ENCODE peak calls at places on chromosomes 11 and 22, in seven cellular contexts. One of them, this sample, is unnamed.

GRCh38 chr11:93668171-93668570 is 6.7 kb downstream of the CEP295 start:
- DNase-seq in pancreas: no peak
- DNase-seq in AG04450: no peak
- DNase-seq in GM12878: no peak
- DNase-seq in astrocyte of the spinal cord: peak
- DNase-seq in Panc1: no peak
- DNase-seq in HCT116: no peak
- DNase-seq in this sample: peak

GRCh38 chr11:116335078-116335477 is 437.7 kb downstream of the BUD13 start:
- DNase-seq in HCT116: no peak
- DNase-seq in AG04450: no peak
- DNase-seq in GM12878: no peak
- DNase-seq in pancreas: no peak
- DNase-seq in astrocyte of the spinal cord: no peak
- DNase-seq in Panc1: no peak
- DNase-seq in this sample: no peak

GRCh38 chr11:131626761-131627160 is 256.3 kb downstream of the NTM start:
- DNase-seq in pancreas: no peak
- DNase-seq in GM12878: no peak
- DNase-seq in astrocyte of the spinal cord: no peak
- DNase-seq in Panc1: no peak
- DNase-seq in AG04450: no peak
- DNase-seq in HCT116: no peak
- DNase-seq in this sample: no peak

GRCh38 chr22:27462190-27462589 is 339.4 kb downstream of the MN1 start:
- DNase-seq in pancreas: no peak
- DNase-seq in astrocyte of the spinal cord: peak
- DNase-seq in Panc1: no peak
- DNase-seq in AG04450: no peak
- DNase-seq in HCT116: no peak
- DNase-seq in GM12878: no peak
- DNase-seq in this sample: no peak

GRCh38 chr11:790721-791564 is 1.1 kb upstream of the CEND1 start:
- DNase-seq in Panc1: no peak
- DNase-seq in astrocyte of the spinal cord: peak
- DNase-seq in pancreas: no peak
- DNase-seq in GM12878: no peak
- DNase-seq in HCT116: no peak
- DNase-seq in AG04450: no peak
- DNase-seq in this sample: no peak

GRCh38 chr11:68296344-68297051 is 15.9 kb upstream of the LRP5 start:
- DNase-seq in HCT116: no peak
- DNase-seq in GM12878: no peak
- DNase-seq in Panc1: no peak
- DNase-seq in astrocyte of the spinal cord: no peak
- DNase-seq in pancreas: no peak
- DNase-seq in AG04450: no peak
- DNase-seq in this sample: no peak

GRCh38 chr11:115644846-115645245 is 140.6 kb upstream of the CADM1 start:
- DNase-seq in AG04450: peak
- DNase-seq in Panc1: no peak
- DNase-seq in HCT116: no peak
- DNase-seq in pancreas: no peak
- DNase-seq in astrocyte of the spinal cord: peak
- DNase-seq in GM12878: no peak
- DNase-seq in this sample: no peak

GRCh38 chr11:6962141-6962540 is 35.9 kb downstream of the ZNF215 start:
- DNase-seq in HCT116: no peak
- DNase-seq in GM12878: no peak
- DNase-seq in Panc1: no peak
- DNase-seq in astrocyte of the spinal cord: no peak
- DNase-seq in AG04450: no peak
- DNase-seq in pancreas: no peak
- DNase-seq in this sample: no peak

GRCh38 chr11:109377039-109377742 is 44.8 kb upstream of the C11orf87 start:
- DNase-seq in AG04450: no peak
- DNase-seq in HCT116: no peak
- DNase-seq in Panc1: no peak
- DNase-seq in pancreas: no peak
- DNase-seq in GM12878: no peak
- DNase-seq in astrocyte of the spinal cord: no peak
- DNase-seq in this sample: no peak

GRCh38 chr11:114199051-114199450 is 97.1 kb upstream of the NNMT start:
- DNase-seq in astrocyte of the spinal cord: no peak
- DNase-seq in GM12878: no peak
- DNase-seq in pancreas: no peak
- DNase-seq in AG04450: no peak
- DNase-seq in HCT116: no peak
- DNase-seq in Panc1: no peak
- DNase-seq in this sample: no peak

GRCh38 chr11:113664981-113665710 is 41.0 kb downstream of the TMPRSS5 start:
- DNase-seq in AG04450: no peak
- DNase-seq in Panc1: no peak
- DNase-seq in astrocyte of the spinal cord: no peak
- DNase-seq in GM12878: no peak
- DNase-seq in HCT116: no peak
- DNase-seq in pancreas: no peak
- DNase-seq in this sample: no peak

GRCh38 chr11:1395773-1396374 is 6.1 kb downstream of the BRSK2 start:
- DNase-seq in Panc1: no peak
- DNase-seq in astrocyte of the spinal cord: no peak
- DNase-seq in AG04450: no peak
- DNase-seq in GM12878: no peak
- DNase-seq in pancreas: no peak
- DNase-seq in HCT116: no peak
- DNase-seq in this sample: no peak

GRCh38 chr11:99370557-99371200 is 349.9 kb downstream of the CNTN5 start:
- DNase-seq in AG04450: peak
- DNase-seq in pancreas: no peak
- DNase-seq in astrocyte of the spinal cord: peak
- DNase-seq in Panc1: no peak
- DNase-seq in HCT116: no peak
- DNase-seq in GM12878: no peak
- DNase-seq in this sample: no peak

GRCh38 chr22:38327805-38328204 is 10.6 kb upstream of the CSNK1E start:
- DNase-seq in pancreas: no peak
- DNase-seq in AG04450: no peak
- DNase-seq in astrocyte of the spinal cord: peak
- DNase-seq in GM12878: no peak
- DNase-seq in Panc1: no peak
- DNase-seq in HCT116: no peak
- DNase-seq in this sample: no peak

GRCh38 chr22:27223317-27224177 is 566.2 kb downstream of the MIAT start:
- DNase-seq in AG04450: peak
- DNase-seq in GM12878: no peak
- DNase-seq in astrocyte of the spinal cord: peak
- DNase-seq in HCT116: no peak
- DNase-seq in pancreas: no peak
- DNase-seq in Panc1: no peak
- DNase-seq in this sample: no peak

GRCh38 chr11:112797653-112798293 is 163.4 kb upstream of the NCAM1 start:
- DNase-seq in GM12878: no peak
- DNase-seq in Panc1: peak
- DNase-seq in AG04450: no peak
- DNase-seq in HCT116: no peak
- DNase-seq in pancreas: no peak
- DNase-seq in astrocyte of the spinal cord: peak
- DNase-seq in this sample: no peak

GRCh38 chr22:38513063-38513462 is 7.0 kb upstream of the DDX17 start:
- DNase-seq in astrocyte of the spinal cord: no peak
- DNase-seq in Panc1: no peak
- DNase-seq in GM12878: no peak
- DNase-seq in pancreas: no peak
- DNase-seq in HCT116: no peak
- DNase-seq in AG04450: no peak
- DNase-seq in this sample: no peak

GRCh38 chr11:6498121-6498520 is 1.0 kb downstream of the DNHD1 start:
- DNase-seq in Panc1: no peak
- DNase-seq in AG04450: no peak
- DNase-seq in astrocyte of the spinal cord: peak
- DNase-seq in HCT116: no peak
- DNase-seq in pancreas: no peak
- DNase-seq in GM12878: no peak
- DNase-seq in this sample: no peak

GRCh38 chr11:6438979-6439571 is 1.7 kb downstream of the HPX start:
- DNase-seq in AG04450: no peak
- DNase-seq in HCT116: peak
- DNase-seq in GM12878: no peak
- DNase-seq in astrocyte of the spinal cord: peak
- DNase-seq in Panc1: peak
- DNase-seq in pancreas: peak
- DNase-seq in this sample: no peak

GRCh38 chr11:1129143-1129665 is 28.5 kb upstream of the MUC5AC start:
- DNase-seq in pancreas: no peak
- DNase-seq in AG04450: no peak
- DNase-seq in astrocyte of the spinal cord: no peak
- DNase-seq in GM12878: no peak
- DNase-seq in HCT116: no peak
- DNase-seq in Panc1: no peak
- DNase-seq in this sample: no peak

GRCh38 chr11:102784380-102784779 is 4.0 kb upstream of the MMP10 start:
- DNase-seq in HCT116: no peak
- DNase-seq in astrocyte of the spinal cord: no peak
- DNase-seq in pancreas: no peak
- DNase-seq in AG04450: no peak
- DNase-seq in Panc1: no peak
- DNase-seq in GM12878: no peak
- DNase-seq in this sample: no peak

GRCh38 chr11:29159552-29160465 is 857.0 kb downstream of the KCNA4 start:
- DNase-seq in GM12878: no peak
- DNase-seq in Panc1: peak
- DNase-seq in HCT116: peak
- DNase-seq in AG04450: peak
- DNase-seq in pancreas: peak
- DNase-seq in astrocyte of the spinal cord: peak
- DNase-seq in this sample: no peak

GRCh38 chr11:11956006-11956405 is 52.4 kb downstream of the DKK3 start:
- DNase-seq in Panc1: no peak
- DNase-seq in astrocyte of the spinal cord: no peak
- DNase-seq in pancreas: no peak
- DNase-seq in GM12878: no peak
- DNase-seq in HCT116: no peak
- DNase-seq in AG04450: no peak
- DNase-seq in this sample: no peak

GRCh38 chr22:28075260-28075981 is 156.4 kb upstream of the PITPNB start:
- DNase-seq in Panc1: no peak
- DNase-seq in HCT116: no peak
- DNase-seq in AG04450: peak
- DNase-seq in astrocyte of the spinal cord: peak
- DNase-seq in pancreas: peak
- DNase-seq in GM12878: no peak
- DNase-seq in this sample: peak

GRCh38 chr11:124657922-124658321 is 15.6 kb downstream of the SIAE start:
- DNase-seq in HCT116: no peak
- DNase-seq in GM12878: no peak
- DNase-seq in pancreas: no peak
- DNase-seq in AG04450: no peak
- DNase-seq in astrocyte of the spinal cord: no peak
- DNase-seq in Panc1: no peak
- DNase-seq in this sample: no peak

GRCh38 chr11:67571443-67571842 is 12.2 kb upstream of the GSTP1 start:
- DNase-seq in GM12878: no peak
- DNase-seq in pancreas: no peak
- DNase-seq in AG04450: no peak
- DNase-seq in HCT116: no peak
- DNase-seq in Panc1: no peak
- DNase-seq in astrocyte of the spinal cord: no peak
- DNase-seq in this sample: no peak

GRCh38 chr22:49502126-49502826 is 325.4 kb downstream of the BRD1 start:
- DNase-seq in AG04450: no peak
- DNase-seq in pancreas: no peak
- DNase-seq in Panc1: no peak
- DNase-seq in HCT116: peak
- DNase-seq in GM12878: no peak
- DNase-seq in astrocyte of the spinal cord: peak
- DNase-seq in this sample: peak
- H3K4me3 ChIP-seq in AG04450: no peak
- H3K4me3 ChIP-seq in pancreas: no peak
- H3K4me3 ChIP-seq in Panc1: no peak
- H3K4me3 ChIP-seq in HCT116: peak
- H3K4me3 ChIP-seq in GM12878: no peak
- H3K4me3 ChIP-seq in astrocyte of the spinal cord: no peak
- H3K4me3 ChIP-seq in this sample: no peak

GRCh38 chr22:19896665-19897355 is 42.1 kb upstream of the GNB1L start:
- DNase-seq in AG04450: no peak
- DNase-seq in pancreas: no peak
- DNase-seq in HCT116: no peak
- DNase-seq in Panc1: no peak
- DNase-seq in GM12878: no peak
- DNase-seq in astrocyte of the spinal cord: no peak
- DNase-seq in this sample: no peak
- TF ChIP-seq CTCF in AG04450: no peak
- TF ChIP-seq CTCF in pancreas: no peak
- TF ChIP-seq CTCF in HCT116: no peak
- TF ChIP-seq CTCF in Panc1: no peak
- TF ChIP-seq CTCF in GM12878: no peak
- TF ChIP-seq CTCF in astrocyte of the spinal cord: no peak
- TF ChIP-seq CTCF in this sample: no peak

DNA sequence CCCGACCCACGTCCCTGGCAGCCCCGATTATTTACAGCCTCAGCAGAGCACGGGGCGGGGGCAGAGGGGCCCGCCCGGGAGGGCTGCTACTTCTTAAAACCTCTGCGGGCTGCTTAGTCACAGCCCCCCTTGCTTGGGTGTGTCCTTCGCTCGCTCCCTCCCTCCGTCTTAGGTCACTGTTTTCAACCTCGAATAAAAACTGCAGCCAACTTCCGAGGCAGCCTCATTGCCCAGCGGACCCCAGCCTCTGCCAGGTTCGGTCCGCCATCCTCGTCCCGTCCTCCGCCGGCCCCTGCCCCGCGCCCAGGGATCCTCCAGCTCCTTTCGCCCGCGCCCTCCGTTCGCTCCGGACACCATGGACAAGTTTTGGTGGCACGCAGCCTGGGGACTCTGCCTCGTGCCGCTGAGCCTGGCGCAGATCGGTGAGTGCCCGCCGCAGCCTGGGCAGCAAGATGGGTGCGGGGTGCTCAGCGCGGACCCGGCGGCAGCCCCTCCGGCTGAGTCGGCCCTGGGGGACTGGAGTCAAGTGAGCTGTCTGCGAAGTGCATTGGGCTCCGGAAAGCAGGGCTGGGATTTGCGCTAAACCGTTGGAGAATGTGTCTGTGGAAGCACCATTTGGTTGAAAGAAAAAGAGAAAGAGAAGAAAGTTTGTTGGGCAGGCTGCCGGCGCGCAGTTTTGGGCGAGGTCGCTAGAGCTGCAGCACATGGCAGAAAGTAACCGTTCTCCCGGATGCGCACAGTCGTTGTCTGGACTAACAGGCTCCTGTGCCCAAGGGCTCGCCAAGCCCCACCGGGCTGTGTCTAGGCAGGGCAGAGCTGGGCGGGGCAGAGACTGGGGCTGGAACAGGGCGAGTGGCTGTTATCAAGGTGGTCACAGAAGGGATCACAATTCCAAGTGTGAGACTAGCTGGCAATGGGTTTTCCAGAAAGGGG is at the start of gene CD44:
- DNase-seq in pancreas: peak
- DNase-seq in HCT116: peak
- DNase-seq in GM12878: no peak
- DNase-seq in astrocyte of the spinal cord: peak
- DNase-seq in Panc1: no peak
- DNase-seq in AG04450: peak
- DNase-seq in this sample: no peak
- H3K4me3 ChIP-seq in pancreas: peak
- H3K4me3 ChIP-seq in HCT116: peak
- H3K4me3 ChIP-seq in GM12878: peak
- H3K4me3 ChIP-seq in astrocyte of the spinal cord: peak
- H3K4me3 ChIP-seq in Panc1: peak
- H3K4me3 ChIP-seq in AG04450: peak
- H3K4me3 ChIP-seq in this sample: peak

GRCh38 chr11:36622431-36623136 is 24.5 kb upstream of the RAG2 start:
- DNase-seq in GM12878: no peak
- DNase-seq in HCT116: peak
- DNase-seq in astrocyte of the spinal cord: peak
- DNase-seq in pancreas: no peak
- DNase-seq in AG04450: peak
- DNase-seq in Panc1: peak
- DNase-seq in this sample: no peak
- TF ChIP-seq CTCF in GM12878: peak
- TF ChIP-seq CTCF in HCT116: peak
- TF ChIP-seq CTCF in astrocyte of the spinal cord: peak
- TF ChIP-seq CTCF in pancreas: no peak
- TF ChIP-seq CTCF in AG04450: peak
- TF ChIP-seq CTCF in Panc1: peak
- TF ChIP-seq CTCF in this sample: peak